ENCODE peak calls at places on chromosomes 3 and 15, in eight cellular contexts. R, A, T, I, V, U, P and N are unnamed samples.

GRCh38 chr3:110579841-110580550 is 491.6 kb upstream of the NECTIN3 start:
- DNase-seq in R (no peak), U (no peak), T (no peak), P (no peak), V (no peak), I (no peak), A (peak), N (no peak)

GRCh38 chr3:11600501-11601282 is 43.0 kb downstream of the VGLL4 start:
- DNase-seq in I (peak), R (no peak), A (no peak), V (no peak), T (no peak), U (no peak), P (no peak), N (peak)

GRCh38 chr3:196726788-196727675 is 12.6 kb upstream of the PAK2 start:
- DNase-seq in A (no peak), P (no peak), U (no peak), I (no peak), V (no peak), R (no peak), T (no peak), N (no peak)

GRCh38 chr3:174102274-174102673 is 704.7 kb downstream of the NLGN1 start:
- DNase-seq in U (no peak), V (no peak), R (no peak), P (no peak), T (no peak), I (no peak), A (no peak), N (no peak)

GRCh38 chr15:53457479-53457878 is 302.0 kb downstream of the WDR72 start:
- DNase-seq in R (peak), U (no peak), I (no peak), T (no peak), V (no peak), P (no peak), A (peak), N (no peak)

GRCh38 chr3:57151021-57151449 is 14.1 kb downstream of the IL17RD start:
- DNase-seq in I (no peak), U (no peak), V (no peak), P (no peak), T (no peak), A (no peak), R (no peak), N (no peak)

GRCh38 chr15:77002954-77003912 is 8.3 kb downstream of the PSTPIP1 start:
- DNase-seq in T (peak), P (peak), V (no peak), I (no peak), U (no peak), A (no peak), R (no peak), N (no peak)

GRCh38 chr3:112333386-112334334 is 704 bp downstream of the CD200 start:
- DNase-seq in A (peak), I (no peak), T (peak), U (no peak), V (no peak), R (no peak), P (no peak), N (no peak)

GRCh38 chr3:129597087-129597791 is 9.2 kb downstream of the PLXND1 start:
- DNase-seq in U (no peak), T (no peak), V (no peak), P (no peak), A (no peak), I (no peak), R (no peak), N (no peak)

GRCh38 chr3:101780661-101781060 is 1.6 kb downstream of the NXPE3 start:
- DNase-seq in U (no peak), T (no peak), P (no peak), R (no peak), I (peak), V (no peak), A (no peak), N (peak)

GRCh38 chr3:191220908-191221307 is 21.9 kb downstream of the OSTN start:
- DNase-seq in P (no peak), V (no peak), I (no peak), U (no peak), T (no peak), R (no peak), A (no peak), N (no peak)

GRCh38 chr15:81897011-81897677 is 148.7 kb downstream of the MEX3B start:
- DNase-seq in R (no peak), I (peak), T (no peak), P (no peak), U (no peak), A (no peak), V (no peak), N (no peak)

GRCh38 chr3:74787008-74787407 is 172.5 kb upstream of the CNTN3 start:
- DNase-seq in V (no peak), A (peak), I (no peak), P (no peak), T (no peak), U (no peak), R (no peak), N (no peak)

GRCh38 chr3:52036222-52036694 is 20.1 kb downstream of the DUSP7 start:
- DNase-seq in V (no peak), T (no peak), P (no peak), U (no peak), R (no peak), A (no peak), I (no peak), N (no peak)

GRCh38 chr15:75182187-75183131 is 19.2 kb upstream of the C15orf39 start:
- DNase-seq in P (no peak), A (no peak), V (no peak), I (no peak), R (no peak), T (no peak), U (no peak), N (no peak)

GRCh38 chr3:54262541-54262940 is 140.2 kb downstream of the CACNA2D3 start:
- DNase-seq in A (no peak), U (no peak), V (no peak), R (no peak), P (no peak), I (no peak), T (no peak), N (no peak)

GRCh38 chr15:70121656-70122297 is 24.1 kb upstream of the TLE3 start:
- DNase-seq in A (no peak), R (no peak), U (no peak), T (no peak), V (no peak), P (no peak), I (peak), N (peak)

GRCh38 chr3:51500632-51501131 is 867 bp upstream of the DCAF1 start:
- DNase-seq in A (no peak), P (no peak), R (no peak), T (no peak), U (no peak), I (no peak), V (no peak), N (no peak)

GRCh38 chr3:28836199-28836598 is 444.7 kb upstream of the RBMS3 start:
- DNase-seq in V (no peak), R (no peak), P (no peak), U (no peak), I (no peak), A (no peak), T (no peak), N (no peak)

GRCh38 chr15:84605225-84605882 is 4.5 kb downstream of the ZSCAN2 start:
- DNase-seq in A (no peak), T (no peak), V (no peak), I (no peak), R (no peak), U (no peak), P (no peak), N (no peak)

GRCh38 chr3:185753354-185753753 is 71.5 kb downstream of the IGF2BP2 start:
- DNase-seq in I (no peak), T (no peak), U (no peak), R (no peak), P (no peak), A (no peak), V (no peak), N (no peak)

GRCh38 chr15:86082619-86083377 is 3.1 kb downstream of the AGBL1 start:
- DNase-seq in R (no peak), T (no peak), P (no peak), A (no peak), I (no peak), U (no peak), V (no peak), N (no peak)

GRCh38 chr3:107268461-107268860 is 108.8 kb upstream of the CCDC54 start:
- DNase-seq in I (no peak), P (no peak), R (no peak), U (no peak), A (no peak), T (no peak), V (no peak), N (no peak)

GRCh38 chr3:124117486-124117885 is 125.6 kb upstream of the ROPN1 start:
- DNase-seq in U (peak), A (no peak), P (no peak), R (no peak), V (no peak), T (no peak), I (peak), N (no peak)

GRCh38 chr3:127867986-127868385 is 45.7 kb upstream of the MGLL start:
- DNase-seq in A (no peak), V (no peak), R (no peak), T (no peak), U (no peak), I (peak), P (no peak), N (no peak)

GRCh38 chr3:101381809-101382208 is 61.4 kb upstream of the IMPG2 start:
- DNase-seq in R (no peak), P (no peak), A (peak), V (no peak), I (peak), T (no peak), U (no peak), N (peak)

GRCh38 chr15:66789029-66790025 is 87.3 kb downstream of the SMAD6 start:
- DNase-seq in A (no peak), R (no peak), I (no peak), V (no peak), P (no peak), T (peak), U (peak), N (peak)

GRCh38 chr3:88997276-88997675 is 110.1 kb upstream of the EPHA3 start:
- DNase-seq in V (no peak), I (no peak), U (no peak), P (no peak), R (no peak), T (no peak), A (no peak), N (no peak)

GRCh38 chr15:85672338-85673097 is 122.2 kb downstream of the KLHL25 start:
- DNase-seq in A (no peak), V (no peak), U (no peak), T (no peak), R (no peak), P (no peak), I (no peak), N (no peak)

GRCh38 chr3:131591394-131591990 is 88.7 kb upstream of the MRPL3 start:
- DNase-seq in P (no peak), T (no peak), R (no peak), V (no peak), U (peak), A (no peak), I (peak), N (peak)

GRCh38 chr3:13106308-13106970 is 33.2 kb upstream of the IQSEC1 start:
- DNase-seq in R (no peak), V (no peak), I (peak), A (no peak), T (no peak), P (no peak), U (peak), N (peak)

GRCh38 chr3:120028271-120029047 is 65.8 kb downstream of the GSK3B start:
- DNase-seq in U (no peak), A (no peak), I (no peak), T (no peak), V (no peak), P (no peak), R (no peak), N (no peak)